ENCODE peak calls at places on chromosome 12, in five cellular contexts. X is HCT116, I is mammary epithelial cell, O is GM23248, S is A549. M is an unnamed sample.
A peak's percentile ranks its signal among the peaks of the same experiment; 100 is the strongest.

GRCh38 chr12:63326260-63326659 is 175.3 kb upstream of the AVPR1A start:
- DNase-seq in O (no peak), X (no peak), S (no peak), I (no peak), M (no peak)

GRCh38 chr12:7645395-7646177 is 20.1 kb downstream of the APOBEC1 start:
- DNase-seq in O (peak; percentile 52), S (peak; percentile 46), I (no peak), X (peak; percentile 24), M (no peak)

GRCh38 chr12:52005903-52006703 is 643 bp upstream of the TAMALIN start:
- DNase-seq in O (no peak), S (no peak), X (no peak), I (no peak), M (peak; percentile 82)

GRCh38 chr12:54455760-54456469 is 17.5 kb downstream of the GTSF1 start:
- DNase-seq in O (no peak), S (no peak), I (no peak), X (no peak), M (no peak)

GRCh38 chr12:45184145-45184958 is 31.5 kb upstream of the ANO6 start:
- DNase-seq in I (no peak), O (no peak), X (no peak), S (no peak), M (no peak)

GRCh38 chr12:4153343-4153892 is 120.1 kb upstream of the CCND2 start:
- DNase-seq in I (no peak), X (no peak), S (no peak), O (no peak), M (no peak)

GRCh38 chr12:53974084-53975018 is at the start of gene HOTAIR:
- DNase-seq in S (peak; percentile 63), X (no peak), I (peak; percentile 56), O (peak; percentile 54), M (peak; percentile 97)

GRCh38 chr12:6540181-6540877 is 6.0 kb downstream of the GAPDH start:
- DNase-seq in S (peak; percentile 87), O (peak; percentile 99), X (peak; percentile 67), I (peak; percentile 97), M (peak; percentile 97)

GRCh38 chr12:26271889-26272492 is 76.6 kb downstream of the SSPN start:
- DNase-seq in I (peak; percentile 99), S (no peak), X (no peak), O (peak; percentile 92), M (peak; percentile 58)

GRCh38 chr12:27277846-27278260 is 33.8 kb downstream of the STK38L start:
- DNase-seq in S (no peak), X (peak; percentile 6), I (peak; percentile 66), O (peak; percentile 88), M (no peak)

GRCh38 chr12:92139634-92140555 is 5.8 kb downstream of the BTG1 start:
- DNase-seq in X (no peak), I (peak; percentile 76), S (no peak), O (peak; percentile 37), M (no peak)

GRCh38 chr12:64900540-64900939 is 76.1 kb downstream of the TBC1D30 start:
- DNase-seq in S (no peak), X (no peak), O (peak; percentile 78), I (peak; percentile 31), M (no peak)

GRCh38 chr12:103833095-103833777 is 7.8 kb downstream of the NT5DC3 start:
- DNase-seq in X (no peak), O (peak; percentile 85), I (no peak), S (no peak), M (peak; percentile 91)
- H3K4me2 ChIP-seq in X (no peak overlapping the region), O (peak overlapping the region; percentile 61), I (no peak overlapping the region), S (no peak overlapping the region), M (peak overlapping the region; percentile 10)

GRCh38 chr12:124680863-124681778 is 113.7 kb upstream of the NCOR2 start:
- DNase-seq in S (peak; percentile 98), I (peak; percentile 97), X (peak; percentile 79), O (peak; percentile 99), M (peak; percentile 97)
- H3K4me2 ChIP-seq in S (peak overlapping the region; percentile 69), I (no peak overlapping the region), X (peak overlapping the region; percentile 71), O (peak overlapping the region; percentile 64), M (peak overlapping the region; percentile 53)

GRCh38 chr12:20183563-20183962 is 184.8 kb upstream of the PDE3A start:
- DNase-seq in I (no peak), O (no peak), S (no peak), X (no peak), M (peak; percentile 1)
- H3K4me2 ChIP-seq in I (no peak overlapping the region), O (no peak overlapping the region), S (no peak overlapping the region), X (no peak overlapping the region), M (no peak overlapping the region)

DNA sequence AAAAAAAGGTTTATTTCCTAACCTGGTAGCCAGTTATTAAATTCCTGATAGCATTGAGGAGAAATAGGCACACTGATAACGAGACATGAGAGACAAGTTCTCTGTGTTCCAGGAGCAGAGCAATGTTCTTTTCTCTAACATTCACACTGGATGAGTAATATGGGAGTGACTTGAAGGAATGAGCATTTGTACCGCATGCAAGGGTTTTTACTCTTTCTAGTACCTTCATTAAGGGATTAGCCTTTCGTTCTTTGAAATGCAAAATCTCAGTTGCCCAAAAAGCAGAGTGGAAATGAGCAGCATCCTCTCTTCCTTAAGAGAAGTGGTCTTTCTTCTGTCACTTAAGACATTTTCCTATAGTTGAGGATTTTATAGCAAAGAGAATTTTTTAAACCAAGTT is 54.7 kb downstream of the FGD4 start:
- DNase-seq in I (peak; percentile 69), X (peak; percentile 35), S (peak; percentile 47), O (peak; percentile 74), M (peak; percentile 68)
- H3K4me2 ChIP-seq in I (peak overlapping the region; percentile 87), X (peak overlapping the region; percentile 62), S (peak overlapping the region; percentile 75), O (peak overlapping the region; percentile 64), M (peak overlapping the region; percentile 38)

DNA sequence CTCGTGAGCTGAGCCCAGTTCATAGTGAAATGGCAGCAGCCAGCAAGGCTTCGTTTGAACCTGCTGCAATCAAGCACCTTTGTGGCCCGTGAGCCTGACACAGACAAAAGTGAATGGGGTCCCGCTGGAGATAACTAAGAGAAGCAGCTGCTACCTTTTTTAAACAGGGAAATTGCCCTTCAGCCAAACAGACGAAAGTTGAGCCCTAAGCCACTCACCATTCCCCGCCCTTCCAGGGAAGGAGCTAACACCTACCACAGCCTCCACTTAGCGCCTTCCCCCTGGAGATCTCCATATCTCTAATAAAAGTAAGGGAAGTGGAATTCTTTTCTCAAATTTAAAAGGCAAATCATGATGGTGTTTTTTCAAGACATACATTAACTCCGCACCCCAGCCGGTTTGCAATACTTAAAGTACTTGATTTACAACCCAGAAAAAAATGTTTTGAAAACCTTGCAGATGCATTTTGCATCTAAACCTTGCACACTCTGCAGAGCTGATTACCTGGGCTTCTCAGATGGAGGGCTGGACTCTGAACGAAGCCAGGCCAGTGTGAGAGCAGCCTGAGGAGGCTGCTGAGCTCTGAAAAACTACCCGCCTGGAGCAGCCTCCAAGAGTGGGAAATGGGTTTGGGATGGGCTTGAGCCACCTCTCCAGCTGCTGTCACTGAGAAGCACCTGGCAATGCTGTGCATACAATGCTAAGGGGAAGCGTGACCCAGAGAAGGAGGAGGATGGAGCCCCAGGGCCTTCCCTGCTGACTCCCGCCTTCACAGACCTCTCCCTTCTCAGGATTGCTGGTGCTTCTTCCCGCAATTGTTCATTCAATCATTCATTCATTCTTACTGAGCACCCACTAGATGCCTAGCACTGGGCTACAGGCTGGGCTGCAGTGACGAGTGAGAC is 10.0 kb downstream of the NUAK1 start:
- DNase-seq in O (no peak), X (no peak), S (no peak), I (no peak), M (no peak)
- H3K4me2 ChIP-seq in O (no peak overlapping the region), X (no peak overlapping the region), S (peak overlapping the region; percentile 13), I (no peak overlapping the region), M (no peak overlapping the region)

DNA sequence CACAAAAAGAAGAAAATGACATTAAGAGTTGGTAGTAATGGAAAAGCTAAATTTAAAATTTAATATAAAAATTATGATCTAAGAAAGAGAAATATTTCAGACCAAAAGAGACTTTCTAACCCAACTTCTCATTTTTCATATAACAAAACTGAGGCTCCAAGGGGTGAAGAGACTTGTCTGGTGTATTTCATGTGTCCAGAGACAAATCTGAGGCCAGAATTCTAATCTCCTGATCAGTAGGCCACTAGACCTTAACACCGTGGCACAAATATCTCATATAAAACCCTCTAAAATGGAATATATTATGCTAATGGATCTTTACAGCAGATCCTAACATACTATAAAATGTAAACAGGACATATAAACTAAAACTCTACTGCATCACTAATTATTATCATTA is 275.7 kb upstream of the SLC16A7 start:
- DNase-seq in I (no peak), O (no peak), S (no peak), X (no peak), M (no peak)
- H3K4me2 ChIP-seq in I (no peak overlapping the region), O (no peak overlapping the region), S (no peak overlapping the region), X (no peak overlapping the region), M (no peak overlapping the region)

M was measured in osteoblast.